ENCODE peak calls at places on chromosome 13, in eight cellular contexts. F is neural progenitor cell, V is breast epithelium, B is tibial nerve, D is tibial artery, O is brain microvascular endothelial cell, Q is left lung, G is ovary. I is an unnamed sample.

GRCh38 chr13:31191748-31192147 is 8.0 kb upstream of the B3GLCT start:
- DNase-seq in F (no peak), V (no peak), B (no peak), D (no peak), O (no peak), Q (no peak), G (no peak), I (no peak)

GRCh38 chr13:29849731-29850212 is 645 bp downstream of the UBL3 start:
- DNase-seq in F (peak; percentile 74), V (peak; percentile 66), B (peak; percentile 49), D (peak; percentile 80), O (peak; percentile 43), Q (peak; percentile 92), G (peak; percentile 67), I (peak; percentile 77)

GRCh38 chr13:100536643-100537180 is 51.9 kb downstream of the GGACT start:
- DNase-seq in F (no peak), V (no peak), B (no peak), D (no peak), O (no peak), Q (no peak), G (no peak), I (no peak)

GRCh38 chr13:25455146-25455545 is 83.4 kb downstream of the ATP8A2 start:
- DNase-seq in F (no peak), V (no peak), B (no peak), D (no peak), O (no peak), Q (no peak), G (no peak), I (no peak)

GRCh38 chr13:74774252-74774651 is 640.0 kb upstream of the KLF12 start:
- DNase-seq in F (no peak), V (no peak), B (no peak), D (no peak), O (no peak), Q (no peak), G (no peak), I (no peak)

GRCh38 chr13:69683921-69684663 is 423.5 kb upstream of the ATXN8OS start:
- DNase-seq in F (peak; percentile 18), V (no peak), B (no peak), D (no peak), O (no peak), Q (no peak), G (no peak), I (no peak)

GRCh38 chr13:24341439-24341838 is 32.1 kb downstream of the C1QTNF9 start:
- DNase-seq in F (no peak), V (no peak), B (no peak), D (no peak), O (no peak), Q (no peak), G (no peak), I (no peak)

GRCh38 chr13:111387026-111387871 is 66.8 kb downstream of the TEX29 start:
- DNase-seq in F (no peak), V (no peak), B (no peak), D (peak; percentile 35), O (no peak), Q (no peak), G (no peak), I (peak; percentile 44)

GRCh38 chr13:95588721-95589120 is 36.2 kb downstream of the CLDN10 start:
- DNase-seq in F (no peak), V (no peak), B (no peak), D (no peak), O (no peak), Q (no peak), G (no peak), I (no peak)

GRCh38 chr13:99778500-99778899 is 193.1 kb downstream of the ZIC5 start:
- DNase-seq in F (no peak), V (no peak), B (no peak), D (no peak), O (no peak), Q (no peak), G (no peak), I (no peak)

GRCh38 chr13:111323950-111324651 is 3.7 kb downstream of the TEX29 start:
- DNase-seq in F (no peak), V (no peak), B (no peak), D (peak; percentile 58), O (no peak), Q (no peak), G (no peak), I (no peak)

GRCh38 chr13:33287142-33287882 is 1.8 kb upstream of the STARD13 start:
- DNase-seq in F (no peak), V (no peak), B (no peak), D (no peak), O (no peak), Q (peak; percentile 59), G (no peak), I (no peak)

GRCh38 chr13:33284916-33285315 is 639 bp downstream of the STARD13 start:
- DNase-seq in F (no peak), V (no peak), B (no peak), D (no peak), O (peak; percentile 27), Q (no peak), G (no peak), I (no peak)

GRCh38 chr13:33286143-33286542 is 588 bp upstream of the STARD13 start:
- DNase-seq in F (no peak), V (no peak), B (peak; percentile 28), D (no peak), O (no peak), Q (no peak), G (no peak), I (no peak)

GRCh38 chr13:33284016-33284415 is 1.5 kb downstream of the STARD13 start:
- DNase-seq in F (no peak), V (no peak), B (no peak), D (no peak), O (peak; percentile 27), Q (no peak), G (no peak), I (no peak)

DNA sequence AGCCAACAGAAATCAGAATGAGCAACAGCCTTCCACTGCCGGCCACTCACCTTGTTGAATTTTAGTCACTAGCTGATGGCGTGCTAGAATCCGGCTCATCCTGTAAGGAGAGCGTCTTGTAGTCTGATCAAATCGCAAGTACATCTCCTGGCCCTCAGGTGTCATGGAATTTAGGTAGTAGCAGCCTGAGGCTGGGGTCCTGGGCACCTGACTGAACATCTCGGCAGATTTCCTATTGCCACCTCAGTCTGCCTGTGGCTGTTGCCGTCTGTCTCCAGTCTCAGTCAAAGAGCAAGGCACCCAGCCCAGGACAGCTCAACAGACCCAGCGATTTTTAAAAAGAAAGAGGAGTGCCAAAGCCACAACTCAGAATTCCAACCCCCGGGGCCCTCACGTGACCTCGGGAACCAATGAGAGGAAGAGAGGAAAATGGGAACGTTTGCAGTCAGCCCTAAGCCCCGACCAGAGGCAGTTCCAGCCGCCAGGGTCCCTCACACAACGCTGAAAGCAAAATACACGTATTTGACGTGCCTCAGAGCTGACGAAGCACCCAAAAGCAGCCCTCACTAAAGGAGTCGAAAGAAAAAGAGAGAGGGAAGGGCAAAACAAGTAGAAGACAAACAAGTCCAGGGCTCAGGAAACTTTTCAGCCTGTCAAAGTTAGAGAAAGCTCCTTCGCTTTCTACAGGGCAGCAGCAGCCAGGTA is at the start of gene STARD13:
- DNase-seq in F (peak; percentile 91), V (peak; percentile 93), B (peak; percentile 98), D (peak; percentile 98), O (peak; percentile 98), Q (peak; percentile 86), G (peak; percentile 93), I (peak; percentile 91)
- TF ChIP-seq CTCF in F (peak; percentile 28), V (peak; percentile 47), B (peak; percentile 70), D (peak; percentile 56), O (peak; percentile 71), Q (peak; percentile 50), G (peak; percentile 70), I (peak; percentile 39)

DNA sequence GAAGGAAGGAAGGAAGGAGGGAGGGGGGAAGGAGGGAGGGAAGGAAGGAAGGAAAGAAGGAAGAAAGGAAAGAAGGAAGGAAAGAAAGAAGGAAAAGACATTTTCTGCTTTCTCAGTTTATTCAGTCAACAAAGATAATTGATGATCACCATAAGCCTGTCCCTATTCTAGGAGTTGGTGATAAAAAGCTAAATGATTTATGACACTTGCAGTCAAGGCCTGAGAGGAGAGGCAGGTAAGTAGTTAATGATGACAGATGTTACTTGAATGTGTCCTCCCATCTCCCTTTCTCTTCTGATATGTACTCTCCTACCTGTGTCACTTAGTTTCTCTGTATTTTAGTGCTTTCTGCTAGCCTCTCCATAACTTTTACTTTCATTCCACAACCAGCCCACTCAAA is 141.3 kb downstream of the SLITRK6 start:
- DNase-seq in F (no peak), V (no peak), B (no peak), D (no peak), O (no peak), Q (no peak), G (no peak), I (no peak)
- H3K27ac ChIP-seq in F (no peak overlapping the region), V (no peak overlapping the region), B (no peak overlapping the region), D (no peak overlapping the region), O (no peak overlapping the region), Q (no peak overlapping the region), G (no peak overlapping the region), I (no peak overlapping the region)

GRCh38 chr13:64992314-64992713 is 2237.8 kb downstream of the PCDH9 start:
- DNase-seq in F (no peak), V (no peak), B (no peak), D (no peak), O (peak; percentile 0), Q (no peak), G (no peak), I (no peak)

GRCh38 chr13:64997438-64997837 is 2232.7 kb downstream of the PCDH9 start:
- DNase-seq in F (no peak), V (no peak), B (no peak), D (no peak), O (no peak), Q (no peak), G (no peak), I (no peak)

DNA sequence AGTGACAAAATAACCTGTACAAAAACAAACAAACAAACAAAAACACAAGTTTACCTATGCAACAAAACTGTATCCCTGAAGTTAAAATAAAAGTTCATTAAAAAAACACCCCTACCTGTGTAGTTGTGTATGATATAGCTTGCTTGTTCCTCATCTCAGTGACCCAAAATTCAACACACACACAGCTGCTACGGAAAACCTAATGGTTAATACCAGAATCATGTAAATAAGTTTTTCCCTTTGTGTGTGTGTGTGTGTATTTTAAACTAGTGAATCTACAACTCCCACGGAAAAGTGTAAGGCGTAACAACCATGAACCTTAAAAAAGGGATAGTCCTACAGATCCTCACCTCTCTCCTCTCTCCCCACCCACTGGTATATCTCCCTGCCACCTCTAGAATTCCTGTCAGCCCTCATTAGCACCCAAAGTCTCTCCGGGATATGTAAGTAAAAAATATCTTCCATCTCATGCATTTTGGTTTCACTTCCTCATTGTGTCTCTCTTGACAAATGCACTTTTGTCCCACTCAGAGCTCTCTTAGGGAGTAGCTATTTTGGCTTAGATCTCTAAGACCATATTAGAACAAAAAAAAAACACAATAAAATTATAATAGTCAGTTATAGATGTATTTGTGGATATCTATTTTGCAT is 2236.5 kb downstream of the PCDH9 start:
- DNase-seq in F (no peak), V (no peak), B (no peak), D (no peak), O (no peak), Q (no peak), G (no peak), I (no peak)
- H3K4me3 ChIP-seq in F (no peak overlapping the region), V (no peak overlapping the region), B (no peak overlapping the region), D (no peak overlapping the region), O (no peak overlapping the region), Q (no peak overlapping the region), G (no peak overlapping the region), I (no peak overlapping the region)

GRCh38 chr13:66689037-66689619 is 541.0 kb downstream of the PCDH9 start:
- DNase-seq in F (peak; percentile 19), V (no peak), B (no peak), D (no peak), O (no peak), Q (no peak), G (no peak), I (no peak)
- TF ChIP-seq CTCF in F (peak; percentile 51), V (no peak), B (no peak), D (no peak), O (peak; percentile 34), Q (no peak), G (no peak), I (peak; percentile 26)

GRCh38 chr13:19960673-19961015 is 2.1 kb downstream of the ZMYM2 start:
- DNase-seq in F (no peak), V (no peak), B (no peak), D (no peak), O (no peak), Q (no peak), G (no peak), I (no peak)
- H3K27ac ChIP-seq in F (no peak overlapping the region), V (peak overlapping the region; percentile 99), B (peak overlapping the region; percentile 38), D (peak overlapping the region; percentile 99), O (no peak overlapping the region), Q (no peak overlapping the region), G (no peak overlapping the region), I (peak overlapping the region; percentile 100)

I was measured in dorsolateral prefrontal cortex.